ENCODE peak calls at places on chromosomes 4 and X, in eight cellular contexts. C, Q, K, M, X, V, O and B are unnamed samples.

GRCh38 chr4:147829401-147830101 is 97.7 kb downstream of the ARHGAP10 start:
- DNase-seq in C (no peak), Q (peak; percentile 82), O (peak; percentile 94), K (peak; percentile 64), V (peak; percentile 58), M (no peak), X (no peak), B (no peak)

GRCh38 chrX:39519213-39519544 is 578.6 kb downstream of the BCOR start:
- DNase-seq in O (peak; percentile 43), C (peak; percentile 20), Q (peak; percentile 53), M (no peak), X (no peak), V (peak; percentile 77), K (no peak), B (no peak)

GRCh38 chr4:137621056-137621455 is 88.8 kb upstream of the PCDH18 start:
- DNase-seq in X (peak; percentile 37), Q (no peak), K (no peak), V (no peak), C (peak; percentile 8), M (no peak), O (no peak), B (no peak)

GRCh38 chr4:1593458-1593857 is 90.7 kb downstream of the FAM53A start:
- DNase-seq in O (no peak), C (no peak), V (no peak), M (no peak), K (no peak), X (no peak), Q (no peak), B (no peak)

GRCh38 chrX:30881390-30881789 is 7.7 kb downstream of the TAB3 start:
- DNase-seq in Q (no peak), C (no peak), X (no peak), O (no peak), M (no peak), V (no peak), K (no peak), B (no peak)

GRCh38 chrX:40224658-40225057 is 126.9 kb upstream of the BCOR start:
- DNase-seq in O (no peak), Q (no peak), C (no peak), X (no peak), V (no peak), K (no peak), M (no peak), B (no peak)

GRCh38 chrX:129900054-129900453 is 5.9 kb upstream of the UTP14A start:
- DNase-seq in O (no peak), V (no peak), Q (no peak), M (no peak), K (no peak), C (no peak), X (no peak), B (no peak)

GRCh38 chr4:26238426-26238781 is 82.4 kb upstream of the RBPJ start:
- DNase-seq in O (no peak), Q (no peak), M (no peak), C (no peak), X (no peak), V (peak; percentile 78), K (no peak), B (no peak)

GRCh38 chr4:154946113-154946512 is 165.0 kb downstream of the RBM46 start:
- DNase-seq in C (no peak), Q (no peak), V (no peak), X (no peak), O (no peak), M (no peak), K (no peak), B (no peak)

GRCh38 chr4:165191814-165192499 is 15.4 kb upstream of the KLHL2 start:
- DNase-seq in C (no peak), X (no peak), M (no peak), V (no peak), Q (no peak), O (no peak), K (no peak), B (no peak)

GRCh38 chrX:96791559-96791958 is 92.1 kb upstream of the RPA4 start:
- DNase-seq in O (peak; percentile 60), M (no peak), X (no peak), Q (peak; percentile 49), K (no peak), V (no peak), C (peak; percentile 78), B (no peak)

GRCh38 chr4:146370841-146371240 is 150.9 kb downstream of the SLC10A7 start:
- DNase-seq in K (no peak), O (peak; percentile 36), X (no peak), V (no peak), Q (no peak), M (no peak), C (peak; percentile 28), B (no peak)

GRCh38 chrX:100662791-100663190 is 18.8 kb downstream of the SRPX2 start:
- DNase-seq in M (no peak), C (no peak), V (no peak), O (peak; percentile 79), Q (no peak), K (no peak), X (no peak), B (no peak)

GRCh38 chr4:173547889-173548288 is 17.9 kb upstream of the HAND2 start:
- DNase-seq in Q (no peak), C (no peak), K (no peak), O (no peak), V (no peak), M (no peak), X (no peak), B (no peak)

GRCh38 chrX:42098897-42099296 is 175.5 kb upstream of the CASK start:
- DNase-seq in Q (no peak), C (no peak), X (no peak), V (no peak), K (no peak), O (peak; percentile 19), M (no peak), B (no peak)

GRCh38 chr4:110172972-110173371 is 25.4 kb downstream of the ELOVL6 start:
- DNase-seq in Q (no peak), K (no peak), V (peak; percentile 34), O (no peak), C (no peak), M (no peak), X (no peak), B (no peak)

GRCh38 chr4:154045086-154045485 is 256.2 kb upstream of the SFRP2 start:
- DNase-seq in X (no peak), K (no peak), Q (no peak), V (no peak), O (no peak), M (no peak), C (no peak), B (no peak)

DNA sequence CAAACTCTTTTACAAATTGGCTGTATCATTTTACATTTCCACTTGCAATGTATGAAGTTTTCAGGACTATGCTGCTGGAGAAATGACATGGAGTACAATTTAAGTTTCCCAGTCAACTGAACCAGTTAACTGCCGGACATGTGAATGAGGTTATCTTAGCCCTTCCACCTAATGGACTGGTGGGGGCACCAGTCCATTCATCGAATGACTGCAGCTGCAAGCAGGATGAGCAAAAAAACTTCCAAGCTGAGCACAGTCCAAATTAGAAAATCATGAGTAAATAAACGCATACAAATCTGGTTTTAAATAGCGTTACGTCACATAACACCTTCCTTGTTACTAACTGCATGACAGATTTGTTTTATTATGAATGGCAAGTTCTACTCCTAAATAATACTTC is 1131.5 kb downstream of the PCDH18 start:
- DNase-seq in K (no peak), X (no peak), C (no peak), O (peak; percentile 29), Q (no peak), M (no peak), V (no peak), B (no peak)
- TF ChIP-seq CTCF in K (no peak), X (no peak), C (no peak), O (peak; percentile 39), Q (no peak), M (no peak), V (no peak), B (no peak)

GRCh38 chr4:170988446-170988845 is 824.8 kb upstream of the GALNTL6 start:
- DNase-seq in X (no peak), M (no peak), K (no peak), C (no peak), O (no peak), Q (no peak), V (no peak), B (no peak)

GRCh38 chr4:170990989-170991589 is 822.1 kb upstream of the GALNTL6 start:
- DNase-seq in Q (no peak), M (no peak), V (peak; percentile 59), X (peak; percentile 19), C (no peak), O (peak; percentile 55), K (no peak), B (peak; percentile 22)
- TF ChIP-seq CTCF in Q (no peak), M (peak; percentile 23), V (peak; percentile 53), X (peak; percentile 67), C (peak; percentile 51), O (peak; percentile 58), K (no peak), B (no peak)

DNA sequence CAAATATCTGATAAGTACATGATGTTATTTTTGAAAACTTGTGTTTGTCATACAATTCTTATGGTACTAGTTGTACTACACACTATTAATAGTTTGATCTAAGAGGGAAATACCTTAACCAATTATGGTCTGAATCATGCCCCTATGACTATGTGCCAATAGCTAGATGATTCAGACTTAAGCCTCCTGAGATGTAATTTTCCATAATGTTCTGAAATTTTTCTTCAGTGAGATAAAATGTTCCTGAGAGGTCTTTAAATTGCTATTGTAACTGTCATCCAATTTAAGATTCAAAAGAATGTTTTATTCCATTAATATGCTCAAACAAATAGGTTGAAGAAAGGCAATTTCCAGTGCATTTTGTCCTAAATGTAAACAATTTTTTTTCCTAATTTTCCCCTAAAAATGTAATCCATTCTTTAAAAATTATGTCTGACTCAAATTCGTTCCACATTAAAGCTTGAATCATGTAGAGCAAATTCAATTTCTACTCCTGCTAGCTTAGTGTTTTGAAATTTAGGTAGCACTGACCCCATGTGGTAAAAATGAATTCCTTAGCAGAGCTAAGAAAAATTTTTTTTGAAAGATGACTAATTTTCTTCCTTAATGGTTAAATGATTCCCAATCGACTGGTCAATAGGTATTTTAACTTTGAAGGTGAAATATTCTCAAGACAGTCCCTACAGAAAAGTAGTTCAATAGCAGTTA is 49.1 kb downstream of the APOOL start:
- DNase-seq in X (no peak), C (peak; percentile 77), O (peak; percentile 81), M (no peak), Q (no peak), K (no peak), V (no peak), B (no peak)
- TF ChIP-seq CTCF in X (peak; percentile 49), C (no peak), O (peak; percentile 38), M (no peak), Q (no peak), K (peak; percentile 36), V (peak; percentile 39), B (no peak)

DNA sequence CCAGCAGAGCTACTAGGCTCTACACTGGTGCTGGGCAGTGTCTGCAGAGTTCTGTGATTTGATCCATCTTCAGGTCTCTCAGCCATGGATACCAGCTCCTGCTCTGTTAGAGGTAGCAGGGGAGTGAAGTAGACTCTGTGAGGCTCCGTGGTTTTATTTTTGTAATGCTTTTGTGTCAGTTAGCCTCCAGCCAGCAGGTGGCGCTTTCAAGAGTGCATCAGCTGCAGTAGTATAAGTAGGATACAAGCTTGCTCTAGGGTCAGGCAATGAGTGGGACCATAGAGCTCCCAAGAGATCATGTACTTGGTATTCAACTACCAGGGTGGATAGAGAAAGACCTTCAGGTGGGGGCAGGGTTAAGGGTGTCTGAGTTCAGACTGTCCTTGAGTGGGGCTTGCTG is 362.5 kb upstream of the TRAM1L1 start:
- DNase-seq in V (no peak), K (no peak), M (no peak), X (no peak), Q (no peak), C (no peak), O (no peak), B (no peak)
- TF ChIP-seq CTCF in V (no peak), K (no peak), M (no peak), X (peak; percentile 36), Q (no peak), C (no peak), O (peak; percentile 7), B (no peak)

GRCh38 chr4:132493476-132493875 is 655.6 kb upstream of the PCDH10 start:
- DNase-seq in Q (no peak), V (no peak), M (no peak), C (no peak), X (no peak), K (no peak), O (peak; percentile 3), B (no peak)
- TF ChIP-seq CTCF in Q (no peak), V (no peak), M (no peak), C (no peak), X (no peak), K (no peak), O (peak; percentile 24), B (no peak)